ENCODE peak calls at places on chromosomes 6 and 20, in four cellular contexts. One of them, this sample, is unnamed.

GRCh38 chr6:282867-283416 is 9.3 kb upstream of the DUSP22 start:
- DNase-seq in HCT116: no peak
- DNase-seq in cardiac muscle cell: no peak
- DNase-seq in prostate gland: no peak
- DNase-seq in this sample: no peak

GRCh38 chr6:52973013-52973412 is 22.1 kb downstream of the GSTA4 start:
- DNase-seq in prostate gland: no peak
- DNase-seq in HCT116: no peak
- DNase-seq in cardiac muscle cell: no peak
- DNase-seq in this sample: no peak

GRCh38 chr6:150987371-150987828 is 121.9 kb downstream of the MTHFD1L start:
- DNase-seq in HCT116: no peak
- DNase-seq in cardiac muscle cell: no peak
- DNase-seq in prostate gland: no peak
- DNase-seq in this sample: no peak

GRCh38 chr6:70860044-70860443 is 96.8 kb downstream of the B3GAT2 start:
- DNase-seq in prostate gland: no peak
- DNase-seq in cardiac muscle cell: no peak
- DNase-seq in HCT116: no peak
- DNase-seq in this sample: peak; percentile 6

GRCh38 chr20:34260208-34260942 is 19.2 kb downstream of the ASIP start:
- DNase-seq in prostate gland: no peak
- DNase-seq in cardiac muscle cell: no peak
- DNase-seq in HCT116: no peak
- DNase-seq in this sample: no peak

GRCh38 chr6:169341706-169342105 is 88.1 kb upstream of the THBS2 start:
- DNase-seq in HCT116: no peak
- DNase-seq in cardiac muscle cell: no peak
- DNase-seq in prostate gland: no peak
- DNase-seq in this sample: no peak

GRCh38 chr20:49397525-49397924 is 84.9 kb downstream of the KCNB1 start:
- DNase-seq in cardiac muscle cell: peak; percentile 41
- DNase-seq in HCT116: no peak
- DNase-seq in prostate gland: no peak
- DNase-seq in this sample: peak; percentile 51

GRCh38 chr20:60143450-60143849 is 185.2 kb downstream of the CDH26 start:
- DNase-seq in cardiac muscle cell: no peak
- DNase-seq in prostate gland: no peak
- DNase-seq in HCT116: no peak
- DNase-seq in this sample: no peak

GRCh38 chr6:39887692-39888450 is 46.4 kb downstream of the MOCS1 start:
- DNase-seq in HCT116: no peak
- DNase-seq in prostate gland: no peak
- DNase-seq in cardiac muscle cell: peak; percentile 98
- DNase-seq in this sample: no peak

GRCh38 chr6:70292144-70292543 is 10.7 kb downstream of the COL9A1 start:
- DNase-seq in prostate gland: no peak
- DNase-seq in cardiac muscle cell: no peak
- DNase-seq in HCT116: no peak
- DNase-seq in this sample: no peak

GRCh38 chr6:128848169-128848935 is 34.6 kb upstream of the LAMA2 start:
- DNase-seq in HCT116: no peak
- DNase-seq in cardiac muscle cell: peak; percentile 8
- DNase-seq in prostate gland: no peak
- DNase-seq in this sample: no peak

GRCh38 chr20:26216025-26216424 is 519.4 kb upstream of the ZNF337 start:
- DNase-seq in prostate gland: no peak
- DNase-seq in HCT116: no peak
- DNase-seq in cardiac muscle cell: no peak
- DNase-seq in this sample: peak; percentile 7

GRCh38 chr6:80211295-80211694 is 104.8 kb downstream of the BCKDHB start:
- DNase-seq in prostate gland: no peak
- DNase-seq in HCT116: no peak
- DNase-seq in cardiac muscle cell: no peak
- DNase-seq in this sample: peak; percentile 34

GRCh38 chr20:38670786-38671185 is 53.5 kb upstream of the SLC32A1 start:
- DNase-seq in prostate gland: no peak
- DNase-seq in cardiac muscle cell: no peak
- DNase-seq in HCT116: no peak
- DNase-seq in this sample: no peak

GRCh38 chr20:45235995-45236394 is 14.8 kb downstream of the SEMG2 start:
- DNase-seq in prostate gland: no peak
- DNase-seq in cardiac muscle cell: no peak
- DNase-seq in HCT116: no peak
- DNase-seq in this sample: no peak

GRCh38 chr6:126661646-126662045 is 321.7 kb downstream of the CENPW start:
- DNase-seq in HCT116: no peak
- DNase-seq in cardiac muscle cell: peak; percentile 76
- DNase-seq in prostate gland: no peak
- DNase-seq in this sample: peak; percentile 62

GRCh38 chr20:2005359-2005758 is 11.5 kb upstream of the PDYN start:
- DNase-seq in cardiac muscle cell: peak; percentile 8
- DNase-seq in prostate gland: no peak
- DNase-seq in HCT116: no peak
- DNase-seq in this sample: no peak

GRCh38 chr20:51800132-51800721 is 2.1 kb downstream of the SALL4 start:
- DNase-seq in cardiac muscle cell: peak; percentile 57
- DNase-seq in prostate gland: peak; percentile 73
- DNase-seq in HCT116: peak; percentile 35
- DNase-seq in this sample: no peak

GRCh38 chr6:29926795-29927427 is 15.4 kb upstream of the HLA-A start:
- DNase-seq in prostate gland: peak; percentile 45
- DNase-seq in cardiac muscle cell: peak; percentile 83
- DNase-seq in HCT116: no peak
- DNase-seq in this sample: peak; percentile 55

GRCh38 chr20:23200914-23201313 is 114.8 kb upstream of the CD93 start:
- DNase-seq in cardiac muscle cell: peak; percentile 27
- DNase-seq in prostate gland: peak; percentile 37
- DNase-seq in HCT116: peak; percentile 48
- DNase-seq in this sample: peak; percentile 42

GRCh38 chr6:132261354-132261753 is 139.9 kb downstream of the MOXD1 start:
- DNase-seq in HCT116: no peak
- DNase-seq in cardiac muscle cell: peak; percentile 25
- DNase-seq in prostate gland: no peak
- DNase-seq in this sample: peak; percentile 65

GRCh38 chr20:235891-236290 is 8.8 kb downstream of the DEFB129 start:
- DNase-seq in HCT116: no peak
- DNase-seq in cardiac muscle cell: peak; percentile 19
- DNase-seq in prostate gland: peak; percentile 57
- DNase-seq in this sample: peak; percentile 27

GRCh38 chr6:165616116-165616515 is 46.9 kb downstream of the PDE10A start:
- DNase-seq in cardiac muscle cell: peak; percentile 95
- DNase-seq in HCT116: no peak
- DNase-seq in prostate gland: no peak
- DNase-seq in this sample: no peak

GRCh38 chr20:11155156-11155805 is 481.5 kb upstream of the JAG1 start:
- DNase-seq in prostate gland: no peak
- DNase-seq in HCT116: no peak
- DNase-seq in cardiac muscle cell: no peak
- DNase-seq in this sample: no peak

GRCh38 chr6:20606831-20607230 is 72.6 kb downstream of the CDKAL1 start:
- DNase-seq in prostate gland: no peak
- DNase-seq in HCT116: no peak
- DNase-seq in cardiac muscle cell: no peak
- DNase-seq in this sample: no peak

GRCh38 chr6:45422541-45423110 is 44.9 kb upstream of the SUPT3H start:
- DNase-seq in HCT116: no peak
- DNase-seq in cardiac muscle cell: peak; percentile 76
- DNase-seq in prostate gland: peak; percentile 41
- DNase-seq in this sample: no peak

GRCh38 chr6:78487401-78487800 is 379.9 kb upstream of the IRAK1BP1 start:
- DNase-seq in cardiac muscle cell: no peak
- DNase-seq in HCT116: no peak
- DNase-seq in prostate gland: no peak
- DNase-seq in this sample: no peak
- H3K4me1 ChIP-seq in cardiac muscle cell: no peaks in the 10 kb centered on the region
- H3K4me1 ChIP-seq in HCT116: no peaks in the 10 kb centered on the region
- H3K4me1 ChIP-seq in prostate gland: no peaks in the 10 kb centered on the region
- H3K4me1 ChIP-seq in this sample: peaks cover 5% of the 10 kb centered on the region

GRCh38 chr6:149445573-149445972 is 39.2 kb downstream of the ZC3H12D start:
- DNase-seq in prostate gland: no peak
- DNase-seq in HCT116: no peak
- DNase-seq in cardiac muscle cell: no peak
- DNase-seq in this sample: no peak
- H3K27ac ChIP-seq in prostate gland: no peak overlapping the region
- H3K27ac ChIP-seq in HCT116: no peak overlapping the region
- H3K27ac ChIP-seq in cardiac muscle cell: no peak overlapping the region
- H3K27ac ChIP-seq in this sample: no peak overlapping the region

GRCh38 chr20:54067606-54068174 is 2.7 kb downstream of the BCAS1 start:
- DNase-seq in cardiac muscle cell: no peak
- DNase-seq in HCT116: peak; percentile 97
- DNase-seq in prostate gland: peak; percentile 48
- DNase-seq in this sample: peak; percentile 71

GRCh38 chr20:54068495-54068894 is 1.9 kb downstream of the BCAS1 start:
- DNase-seq in prostate gland: no peak
- DNase-seq in HCT116: no peak
- DNase-seq in cardiac muscle cell: no peak
- DNase-seq in this sample: no peak

GRCh38 chr20:54068966-54069365 is 1.4 kb downstream of the BCAS1 start:
- DNase-seq in cardiac muscle cell: no peak
- DNase-seq in prostate gland: no peak
- DNase-seq in HCT116: no peak
- DNase-seq in this sample: no peak

GRCh38 chr20:54070187-54070987 is at the start of gene BCAS1:
- DNase-seq in HCT116: no peak
- DNase-seq in prostate gland: peak; percentile 81
- DNase-seq in cardiac muscle cell: no peak
- DNase-seq in this sample: no peak

DNA sequence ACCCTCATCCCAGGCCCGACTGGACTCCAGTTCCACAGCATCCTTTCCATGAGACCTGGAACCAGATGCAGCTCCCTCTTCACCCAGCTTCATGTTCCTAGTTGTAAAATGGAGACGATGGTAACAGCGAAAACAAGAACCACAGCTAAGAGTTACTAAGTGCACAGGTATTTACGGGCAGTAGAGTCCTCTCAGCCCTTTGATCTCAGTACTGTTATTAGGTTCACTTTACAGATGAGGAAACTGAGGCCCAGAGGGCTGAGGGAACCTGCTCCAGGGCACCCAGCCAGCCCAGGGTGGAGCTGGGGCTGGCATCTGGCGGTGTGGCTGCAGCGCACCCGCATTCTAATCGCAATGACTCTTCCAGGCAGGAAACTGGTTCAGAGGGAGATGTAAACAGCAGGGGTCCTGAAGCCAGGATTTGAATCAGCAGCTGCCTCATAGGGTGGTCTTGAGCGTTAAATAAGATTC is 858 bp downstream of the BCAS1 start:
- DNase-seq in cardiac muscle cell: no peak
- DNase-seq in HCT116: no peak
- DNase-seq in prostate gland: no peak
- DNase-seq in this sample: no peak
- H3K27me3 ChIP-seq in cardiac muscle cell: no peaks in the 10 kb centered on the region
- H3K27me3 ChIP-seq in HCT116: no peaks in the 10 kb centered on the region
- H3K27me3 ChIP-seq in prostate gland: no peaks in the 10 kb centered on the region
- H3K27me3 ChIP-seq in this sample: peaks cover 25% of the 10 kb centered on the region

GRCh38 chr20:36848078-36848660 is 27.8 kb upstream of the TLDC2 start:
- DNase-seq in prostate gland: no peak
- DNase-seq in cardiac muscle cell: peak; percentile 74
- DNase-seq in HCT116: no peak
- DNase-seq in this sample: no peak

GRCh38 chr20:36848677-36849076 is 27.3 kb upstream of the TLDC2 start:
- DNase-seq in cardiac muscle cell: no peak
- DNase-seq in prostate gland: no peak
- DNase-seq in HCT116: no peak
- DNase-seq in this sample: no peak

GRCh38 chr20:36847710-36848040 is 28.3 kb upstream of the TLDC2 start:
- DNase-seq in cardiac muscle cell: no peak
- DNase-seq in prostate gland: no peak
- DNase-seq in HCT116: no peak
- DNase-seq in this sample: no peak

GRCh38 chr20:36845288-36845969 is 30.5 kb upstream of the TLDC2 start:
- DNase-seq in HCT116: no peak
- DNase-seq in prostate gland: no peak
- DNase-seq in cardiac muscle cell: no peak
- DNase-seq in this sample: no peak

GRCh38 chr20:36847009-36847709 is 28.8 kb upstream of the TLDC2 start:
- DNase-seq in cardiac muscle cell: peak; percentile 95
- DNase-seq in HCT116: no peak
- DNase-seq in prostate gland: peak; percentile 50
- DNase-seq in this sample: peak; percentile 85
- H3K4me1 ChIP-seq in cardiac muscle cell: peaks cover 11% of the 10 kb centered on the region
- H3K4me1 ChIP-seq in HCT116: peaks cover 15% of the 10 kb centered on the region
- H3K4me1 ChIP-seq in prostate gland: no peaks in the 10 kb centered on the region
- H3K4me1 ChIP-seq in this sample: peaks cover 26% of the 10 kb centered on the region